ENCODE peak calls at places on chromosomes 5 and 9, in ten cellular contexts. X is Peyer's patch, F is transverse colon, L is astrocyte of the spinal cord, G is coronary artery, Q is cardiac muscle cell, N is fibroblast of lung, K is PC-3, I is OCI-LY7, V is heart right ventricle. M is an unnamed sample.

GRCh38 chr5:92332039-92332438 is 948.9 kb upstream of the ARRDC3 start:
- DNase-seq in X (no peak), G (no peak), K (peak; percentile 47), I (no peak), F (no peak), V (no peak), Q (no peak), L (no peak), N (peak; percentile 60), M (peak; percentile 41)

GRCh38 chr5:139561655-139562451 is 714 bp downstream of the UBE2D2 start:
- DNase-seq in Q (peak; percentile 59), X (peak; percentile 42), G (peak; percentile 76), V (peak; percentile 62), L (peak; percentile 22), K (peak; percentile 24), F (no peak), I (peak; percentile 71), N (peak; percentile 51), M (peak; percentile 46)

GRCh38 chr5:149419532-149420485 is 40.7 kb upstream of the IL17B start:
- DNase-seq in K (no peak), N (no peak), L (no peak), G (peak; percentile 76), I (no peak), F (no peak), X (no peak), V (peak; percentile 68), Q (no peak), M (peak; percentile 75)

GRCh38 chr5:41978686-41979085 is 53.6 kb downstream of the FBXO4 start:
- DNase-seq in G (no peak), L (no peak), N (no peak), F (no peak), K (no peak), Q (no peak), V (no peak), I (no peak), X (no peak), M (no peak)

GRCh38 chr5:128885649-128886255 is 79.5 kb upstream of the SLC27A6 start:
- DNase-seq in F (no peak), I (no peak), N (no peak), K (no peak), L (no peak), V (no peak), G (no peak), Q (peak; percentile 85), X (no peak), M (no peak)

GRCh38 chr9:87771251-87772006 is 45.5 kb downstream of the CTSL start:
- DNase-seq in K (no peak), N (no peak), Q (no peak), I (no peak), G (no peak), F (no peak), V (peak; percentile 31), X (no peak), L (no peak), M (no peak)

GRCh38 chr5:91128604-91129003 is 254.5 kb downstream of the ARRDC3 start:
- DNase-seq in K (peak; percentile 14), I (no peak), X (no peak), N (no peak), Q (no peak), L (no peak), F (no peak), G (no peak), V (no peak), M (no peak)

GRCh38 chr9:132509921-132510874 is 72.2 kb upstream of the BARHL1 start:
- DNase-seq in K (no peak), L (peak; percentile 18), Q (no peak), I (no peak), F (no peak), G (no peak), X (no peak), N (no peak), V (no peak), M (peak; percentile 3)

GRCh38 chr5:444226-444625 is 1.2 kb downstream of the EXOC3 start:
- DNase-seq in F (peak; percentile 6), Q (no peak), V (peak; percentile 0), G (no peak), X (no peak), I (no peak), L (no peak), K (no peak), N (no peak), M (no peak)

GRCh38 chr9:14313378-14313940 is 482 bp downstream of the NFIB start:
- DNase-seq in I (peak; percentile 53), X (no peak), V (no peak), Q (peak; percentile 68), N (peak; percentile 56), G (no peak), L (peak; percentile 61), F (peak; percentile 33), K (peak; percentile 26), M (peak; percentile 48)

GRCh38 chr9:112874006-112874405 is 16.7 kb downstream of the SLC46A2 start:
- DNase-seq in K (no peak), N (peak; percentile 33), I (no peak), G (no peak), V (no peak), L (no peak), X (no peak), F (no peak), Q (no peak), M (no peak)

GRCh38 chr9:32572900-32573523 is at the start of gene NDUFB6:
- DNase-seq in G (peak; percentile 93), N (peak; percentile 93), I (peak; percentile 98), X (peak; percentile 94), L (peak; percentile 95), V (peak; percentile 94), K (peak; percentile 89), Q (peak; percentile 97), F (peak; percentile 97), M (peak; percentile 95)

GRCh38 chr9:85610074-85610855 is 131.5 kb downstream of the AGTPBP1 start:
- DNase-seq in L (peak; percentile 84), X (no peak), V (no peak), G (no peak), N (peak; percentile 67), K (peak; percentile 73), Q (peak; percentile 67), I (peak; percentile 73), F (no peak), M (peak; percentile 90)

DNA sequence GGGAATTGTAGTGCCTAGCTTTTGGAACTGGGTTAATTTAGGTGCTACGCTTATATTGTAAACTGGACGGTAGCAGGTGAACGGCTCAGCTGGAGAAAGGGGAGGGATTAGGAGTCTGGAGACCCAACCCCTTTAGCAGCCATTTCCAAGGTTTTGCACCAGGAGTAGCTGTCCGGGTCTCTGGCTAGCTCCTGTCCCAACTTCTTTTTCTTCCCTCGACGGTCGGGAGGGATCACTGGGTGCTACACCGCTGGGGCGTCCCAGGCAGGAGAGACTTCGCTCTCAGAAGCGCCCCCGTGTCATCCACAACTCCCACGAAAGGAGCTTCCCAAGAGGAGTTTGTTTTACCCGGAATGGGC is 1640.9 kb upstream of the C9orf72 start:
- DNase-seq in X (no peak), G (no peak), N (peak; percentile 3), Q (peak; percentile 76), V (no peak), I (no peak), L (peak; percentile 51), K (peak; percentile 68), F (no peak), M (no peak)
- H3K4me3 ChIP-seq in X (no peak overlapping the region), G (no peak overlapping the region), N (no peak overlapping the region), Q (peak overlapping the region; percentile 39), V (no peak overlapping the region), I (no peak overlapping the region), L (peak overlapping the region; percentile 46), K (peak overlapping the region; percentile 81), F (no peak overlapping the region), M (peak overlapping the region; percentile 21)

DNA sequence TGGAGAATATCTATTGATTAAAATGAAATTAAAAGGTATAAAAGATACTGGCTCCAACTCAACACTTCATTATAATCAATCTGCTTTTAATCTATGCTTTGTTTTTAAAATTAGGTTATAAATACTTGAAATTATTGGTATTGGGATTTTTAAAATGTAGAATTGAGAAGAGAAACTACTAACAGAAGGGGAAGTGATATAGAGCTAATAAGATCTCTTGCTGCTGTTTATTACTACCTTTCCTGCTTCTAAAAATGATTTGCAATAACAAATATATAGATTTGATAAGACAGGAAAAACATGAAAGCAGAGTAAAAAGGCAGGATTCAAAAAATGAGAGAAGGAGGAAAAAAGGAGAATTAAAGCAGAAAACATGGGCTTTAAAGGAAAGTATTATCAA is 209.3 kb upstream of the NREP start:
- DNase-seq in V (no peak), X (no peak), N (no peak), F (no peak), L (no peak), K (no peak), G (no peak), Q (no peak), I (no peak), M (no peak)
- TF ChIP-seq CTCF in V (no peak), X (no peak), N (no peak), F (no peak), L (no peak), K (no peak), G (no peak), Q (no peak), I (no peak), M (no peak)

GRCh38 chr9:2464624-2465023 is 157.0 kb upstream of the VLDLR start:
- DNase-seq in G (no peak), K (no peak), V (no peak), F (no peak), X (no peak), I (no peak), Q (no peak), L (no peak), N (no peak), M (no peak)
- H3K4me3 ChIP-seq in G (no peak overlapping the region), K (no peak overlapping the region), V (no peak overlapping the region), F (no peak overlapping the region), X (no peak overlapping the region), I (no peak overlapping the region), Q (no peak overlapping the region), L (no peak overlapping the region), N (no peak overlapping the region), M (no peak overlapping the region)

DNA sequence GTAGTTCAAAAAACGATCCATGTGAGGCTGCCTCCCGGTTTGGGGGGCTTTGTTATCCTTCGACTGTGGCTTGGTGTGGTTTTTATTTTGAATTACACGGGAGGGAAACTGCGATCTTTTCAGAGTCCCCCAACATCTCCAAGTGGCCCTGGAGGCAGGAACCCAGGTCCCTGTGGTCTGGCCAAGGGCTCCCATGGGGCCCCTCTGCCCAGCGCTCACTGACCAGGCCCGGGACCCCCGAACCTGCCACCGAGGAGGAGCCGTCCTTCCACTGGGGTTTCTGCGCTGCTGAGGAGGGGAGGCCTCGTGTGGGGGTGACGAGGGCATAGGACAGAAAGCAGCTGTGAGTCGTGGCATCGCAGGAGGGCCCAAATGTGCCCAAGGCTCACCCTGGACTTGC is 18.1 kb upstream of the SCGB3A1 start:
- DNase-seq in I (no peak), N (no peak), V (peak; percentile 2), X (no peak), F (no peak), K (no peak), G (no peak), L (no peak), Q (no peak), M (no peak)
- TF ChIP-seq CTCF in I (no peak), N (no peak), V (no peak), X (no peak), F (no peak), K (no peak), G (no peak), L (no peak), Q (no peak), M (no peak)

GRCh38 chr5:57179262-57179960 is 5.6 kb downstream of the GPBP1 start:
- DNase-seq in I (no peak), G (no peak), N (no peak), F (no peak), X (no peak), L (no peak), K (no peak), V (no peak), Q (no peak), M (no peak)
- H3K4me3 ChIP-seq in I (peak overlapping the region; percentile 93), G (peak overlapping the region; percentile 98), N (peak overlapping the region; percentile 45), F (no peak overlapping the region), X (peak overlapping the region; percentile 94), L (no peak overlapping the region), K (peak overlapping the region; percentile 98), V (no peak overlapping the region), Q (peak overlapping the region; percentile 58), M (no peak overlapping the region)